ENCODE peak calls at places on chromosome 19, in ten cellular contexts. One of them, this sample, is unnamed.

GRCh38 chr19:677201-677600 is 1.0 kb downstream of the FSTL3 start:
- DNase-seq in HFFc6: peak; percentile 66
- DNase-seq in mucosa of gallbladder: peak; percentile 59
- DNase-seq in NCI-H2029 treated with DMSO at 0.1 percent for 48 hours: no peak
- DNase-seq in GM23248: peak; percentile 93
- DNase-seq in kidney: peak; percentile 94
- DNase-seq in activated T-helper 1 cell treated with Interleukin-2 at 50 U/mL for 16 hours: no peak
- DNase-seq in germinal center: no peak
- DNase-seq in fibroblast of gingiva: peak; percentile 83
- DNase-seq in brain microvascular endothelial cell: peak; percentile 83
- DNase-seq in this sample: peak; percentile 86

GRCh38 chr19:2560369-2560768 is 84.4 kb downstream of the GADD45B start:
- DNase-seq in fibroblast of gingiva: no peak
- DNase-seq in mucosa of gallbladder: no peak
- DNase-seq in activated T-helper 1 cell treated with Interleukin-2 at 50 U/mL for 16 hours: no peak
- DNase-seq in kidney: no peak
- DNase-seq in germinal center: no peak
- DNase-seq in brain microvascular endothelial cell: no peak
- DNase-seq in NCI-H2029 treated with DMSO at 0.1 percent for 48 hours: no peak
- DNase-seq in HFFc6: no peak
- DNase-seq in GM23248: no peak
- DNase-seq in this sample: peak; percentile 48

GRCh38 chr19:18741566-18742121 is 49.5 kb downstream of the COMP start:
- DNase-seq in fibroblast of gingiva: no peak
- DNase-seq in germinal center: no peak
- DNase-seq in NCI-H2029 treated with DMSO at 0.1 percent for 48 hours: peak; percentile 96
- DNase-seq in brain microvascular endothelial cell: no peak
- DNase-seq in mucosa of gallbladder: peak; percentile 84
- DNase-seq in kidney: peak; percentile 96
- DNase-seq in HFFc6: no peak
- DNase-seq in activated T-helper 1 cell treated with Interleukin-2 at 50 U/mL for 16 hours: no peak
- DNase-seq in GM23248: no peak
- DNase-seq in this sample: peak; percentile 85

GRCh38 chr19:50020481-50020880 is 4.7 kb downstream of the VRK3 start:
- DNase-seq in activated T-helper 1 cell treated with Interleukin-2 at 50 U/mL for 16 hours: no peak
- DNase-seq in mucosa of gallbladder: no peak
- DNase-seq in brain microvascular endothelial cell: no peak
- DNase-seq in GM23248: no peak
- DNase-seq in kidney: no peak
- DNase-seq in fibroblast of gingiva: no peak
- DNase-seq in germinal center: no peak
- DNase-seq in HFFc6: no peak
- DNase-seq in NCI-H2029 treated with DMSO at 0.1 percent for 48 hours: peak; percentile 17
- DNase-seq in this sample: no peak

GRCh38 chr19:17482877-17483604 is 12.7 kb downstream of the SLC27A1 start:
- DNase-seq in germinal center: no peak
- DNase-seq in GM23248: no peak
- DNase-seq in NCI-H2029 treated with DMSO at 0.1 percent for 48 hours: no peak
- DNase-seq in fibroblast of gingiva: no peak
- DNase-seq in kidney: no peak
- DNase-seq in HFFc6: no peak
- DNase-seq in mucosa of gallbladder: no peak
- DNase-seq in activated T-helper 1 cell treated with Interleukin-2 at 50 U/mL for 16 hours: no peak
- DNase-seq in brain microvascular endothelial cell: no peak
- DNase-seq in this sample: no peak

GRCh38 chr19:43354305-43354627 is 780 bp downstream of the CD177 start:
- DNase-seq in HFFc6: no peak
- DNase-seq in mucosa of gallbladder: no peak
- DNase-seq in activated T-helper 1 cell treated with Interleukin-2 at 50 U/mL for 16 hours: no peak
- DNase-seq in germinal center: no peak
- DNase-seq in fibroblast of gingiva: no peak
- DNase-seq in kidney: no peak
- DNase-seq in brain microvascular endothelial cell: no peak
- DNase-seq in NCI-H2029 treated with DMSO at 0.1 percent for 48 hours: no peak
- DNase-seq in GM23248: no peak
- DNase-seq in this sample: no peak

GRCh38 chr19:39448271-39448670 is 2.9 kb downstream of the SUPT5H start:
- DNase-seq in mucosa of gallbladder: no peak
- DNase-seq in kidney: no peak
- DNase-seq in HFFc6: peak; percentile 57
- DNase-seq in GM23248: peak; percentile 67
- DNase-seq in NCI-H2029 treated with DMSO at 0.1 percent for 48 hours: no peak
- DNase-seq in brain microvascular endothelial cell: peak; percentile 54
- DNase-seq in germinal center: peak; percentile 71
- DNase-seq in fibroblast of gingiva: no peak
- DNase-seq in activated T-helper 1 cell treated with Interleukin-2 at 50 U/mL for 16 hours: no peak
- DNase-seq in this sample: no peak

GRCh38 chr19:31515931-31516330 is 166.7 kb upstream of the TSHZ3 start:
- DNase-seq in GM23248: peak; percentile 56
- DNase-seq in HFFc6: no peak
- DNase-seq in kidney: no peak
- DNase-seq in fibroblast of gingiva: peak; percentile 36
- DNase-seq in brain microvascular endothelial cell: no peak
- DNase-seq in mucosa of gallbladder: peak; percentile 39
- DNase-seq in NCI-H2029 treated with DMSO at 0.1 percent for 48 hours: no peak
- DNase-seq in germinal center: no peak
- DNase-seq in activated T-helper 1 cell treated with Interleukin-2 at 50 U/mL for 16 hours: no peak
- DNase-seq in this sample: no peak

GRCh38 chr19:45503909-45504308 is 3.4 kb upstream of the VASP start:
- DNase-seq in mucosa of gallbladder: no peak
- DNase-seq in GM23248: no peak
- DNase-seq in HFFc6: no peak
- DNase-seq in fibroblast of gingiva: no peak
- DNase-seq in kidney: no peak
- DNase-seq in NCI-H2029 treated with DMSO at 0.1 percent for 48 hours: no peak
- DNase-seq in activated T-helper 1 cell treated with Interleukin-2 at 50 U/mL for 16 hours: no peak
- DNase-seq in brain microvascular endothelial cell: no peak
- DNase-seq in germinal center: no peak
- DNase-seq in this sample: no peak

GRCh38 chr19:15251749-15252397 is 19.6 kb upstream of the EPHX3 start:
- DNase-seq in activated T-helper 1 cell treated with Interleukin-2 at 50 U/mL for 16 hours: no peak
- DNase-seq in mucosa of gallbladder: peak; percentile 58
- DNase-seq in brain microvascular endothelial cell: peak; percentile 92
- DNase-seq in NCI-H2029 treated with DMSO at 0.1 percent for 48 hours: no peak
- DNase-seq in fibroblast of gingiva: peak; percentile 92
- DNase-seq in HFFc6: peak; percentile 94
- DNase-seq in germinal center: no peak
- DNase-seq in kidney: peak; percentile 95
- DNase-seq in GM23248: peak; percentile 97
- DNase-seq in this sample: peak; percentile 94

GRCh38 chr19:34677386-34678084 is at the start of gene ZNF302:
- DNase-seq in GM23248: peak; percentile 99
- DNase-seq in brain microvascular endothelial cell: peak; percentile 96
- DNase-seq in HFFc6: peak; percentile 96
- DNase-seq in mucosa of gallbladder: peak; percentile 97
- DNase-seq in NCI-H2029 treated with DMSO at 0.1 percent for 48 hours: peak; percentile 90
- DNase-seq in fibroblast of gingiva: peak; percentile 98
- DNase-seq in kidney: peak; percentile 99
- DNase-seq in germinal center: peak; percentile 92
- DNase-seq in activated T-helper 1 cell treated with Interleukin-2 at 50 U/mL for 16 hours: peak; percentile 89
- DNase-seq in this sample: peak; percentile 98

GRCh38 chr19:9956956-9957355 is 20.6 kb upstream of the OLFM2 start:
- DNase-seq in kidney: no peak
- DNase-seq in germinal center: no peak
- DNase-seq in fibroblast of gingiva: no peak
- DNase-seq in NCI-H2029 treated with DMSO at 0.1 percent for 48 hours: no peak
- DNase-seq in brain microvascular endothelial cell: no peak
- DNase-seq in activated T-helper 1 cell treated with Interleukin-2 at 50 U/mL for 16 hours: no peak
- DNase-seq in HFFc6: peak; percentile 48
- DNase-seq in mucosa of gallbladder: no peak
- DNase-seq in GM23248: peak; percentile 45
- DNase-seq in this sample: no peak

GRCh38 chr19:8641908-8642547 is 11.6 kb downstream of the NFILZ start:
- DNase-seq in activated T-helper 1 cell treated with Interleukin-2 at 50 U/mL for 16 hours: no peak
- DNase-seq in mucosa of gallbladder: no peak
- DNase-seq in germinal center: peak; percentile 51
- DNase-seq in brain microvascular endothelial cell: peak; percentile 68
- DNase-seq in HFFc6: peak; percentile 45
- DNase-seq in fibroblast of gingiva: peak; percentile 29
- DNase-seq in GM23248: peak; percentile 70
- DNase-seq in kidney: no peak
- DNase-seq in NCI-H2029 treated with DMSO at 0.1 percent for 48 hours: no peak
- DNase-seq in this sample: no peak

GRCh38 chr19:35355851-35356460 is 2.3 kb upstream of the FFAR3 start:
- DNase-seq in kidney: no peak
- DNase-seq in germinal center: no peak
- DNase-seq in brain microvascular endothelial cell: no peak
- DNase-seq in GM23248: no peak
- DNase-seq in fibroblast of gingiva: no peak
- DNase-seq in NCI-H2029 treated with DMSO at 0.1 percent for 48 hours: no peak
- DNase-seq in activated T-helper 1 cell treated with Interleukin-2 at 50 U/mL for 16 hours: no peak
- DNase-seq in mucosa of gallbladder: no peak
- DNase-seq in HFFc6: no peak
- DNase-seq in this sample: no peak

GRCh38 chr19:51615991-51616390 is 14.2 kb downstream of the SIGLEC5 start:
- DNase-seq in activated T-helper 1 cell treated with Interleukin-2 at 50 U/mL for 16 hours: no peak
- DNase-seq in mucosa of gallbladder: no peak
- DNase-seq in germinal center: no peak
- DNase-seq in HFFc6: no peak
- DNase-seq in kidney: no peak
- DNase-seq in GM23248: no peak
- DNase-seq in brain microvascular endothelial cell: no peak
- DNase-seq in fibroblast of gingiva: no peak
- DNase-seq in NCI-H2029 treated with DMSO at 0.1 percent for 48 hours: no peak
- DNase-seq in this sample: no peak

GRCh38 chr19:38877781-38878574 is at the start of gene RINL:
- DNase-seq in activated T-helper 1 cell treated with Interleukin-2 at 50 U/mL for 16 hours: peak; percentile 59
- DNase-seq in mucosa of gallbladder: no peak
- DNase-seq in fibroblast of gingiva: no peak
- DNase-seq in GM23248: no peak
- DNase-seq in germinal center: peak; percentile 81
- DNase-seq in brain microvascular endothelial cell: no peak
- DNase-seq in HFFc6: no peak
- DNase-seq in NCI-H2029 treated with DMSO at 0.1 percent for 48 hours: peak; percentile 62
- DNase-seq in kidney: no peak
- DNase-seq in this sample: no peak

GRCh38 chr19:1064661-1065605 is 2.0 kb upstream of the ARHGAP45 start:
- DNase-seq in kidney: peak; percentile 90
- DNase-seq in NCI-H2029 treated with DMSO at 0.1 percent for 48 hours: no peak
- DNase-seq in HFFc6: no peak
- DNase-seq in GM23248: peak; percentile 86
- DNase-seq in fibroblast of gingiva: peak; percentile 56
- DNase-seq in mucosa of gallbladder: peak; percentile 62
- DNase-seq in brain microvascular endothelial cell: no peak
- DNase-seq in germinal center: peak; percentile 67
- DNase-seq in activated T-helper 1 cell treated with Interleukin-2 at 50 U/mL for 16 hours: peak; percentile 67
- DNase-seq in this sample: peak; percentile 72